ENCODE peak calls at places on chromosomes 7 and 10, in four cellular contexts. W is upper lobe of right lung, D is BE2C, A is stomach. O is an unnamed sample.
A peak's percentile ranks its signal among the peaks of the same experiment; 100 is the strongest.

GRCh38 chr7:22666732-22667131 is 60.3 kb upstream of the IL6 start:
- DNase-seq in W (no peak), D (no peak), A (no peak), O (no peak)

GRCh38 chr10:119500138-119500795 is 42.3 kb downstream of the RGS10 start:
- DNase-seq in W (no peak), D (no peak), A (no peak), O (no peak)

GRCh38 chr10:50510517-50511473 is 113.0 kb downstream of the SGMS1 start:
- DNase-seq in W (no peak), D (no peak), A (no peak), O (no peak)

GRCh38 chr7:150972094-150972493 is 6.0 kb downstream of the KCNH2 start:
- DNase-seq in W (no peak), D (peak; percentile 91), A (no peak), O (no peak)

GRCh38 chr10:62562101-62562500 is 187.9 kb downstream of the ZNF365 start:
- DNase-seq in W (no peak), D (no peak), A (no peak), O (no peak)

GRCh38 chr10:110430369-110431273 is 67.1 kb upstream of the DUSP5 start:
- DNase-seq in W (peak; percentile 49), D (no peak), A (peak; percentile 68), O (peak; percentile 41)

GRCh38 chr10:69315610-69316312 is 37.5 kb downstream of the HK1 start:
- DNase-seq in W (no peak), D (no peak), A (no peak), O (no peak)

GRCh38 chr7:107742678-107743566 is 1.0 kb upstream of the CBLL1 start:
- DNase-seq in W (peak; percentile 82), D (no peak), A (peak; percentile 57), O (no peak)

GRCh38 chr7:13742126-13742525 is 247.3 kb downstream of the ETV1 start:
- DNase-seq in W (no peak), D (no peak), A (no peak), O (no peak)

GRCh38 chr10:34776090-34776690 is 38.9 kb downstream of the PARD3 start:
- DNase-seq in W (no peak), D (no peak), A (no peak), O (no peak)

GRCh38 chr10:121627810-121628209 is 29.6 kb upstream of the FGFR2 start:
- DNase-seq in W (no peak), D (no peak), A (no peak), O (no peak)

GRCh38 chr7:132402096-132402495 is 174.2 kb downstream of the PLXNA4 start:
- DNase-seq in W (no peak), D (no peak), A (no peak), O (no peak)

GRCh38 chr7:149144996-149145850 is 2.0 kb upstream of the ZNF398 start:
- DNase-seq in W (no peak), D (no peak), A (no peak), O (no peak)

GRCh38 chr10:112871021-112871420 is 79.0 kb upstream of the TCF7L2 start:
- DNase-seq in W (no peak), D (no peak), A (no peak), O (no peak)

GRCh38 chr7:155458317-155459132 is 596 bp downstream of the EN2 start:
- DNase-seq in W (no peak), D (no peak), A (no peak), O (no peak)

GRCh38 chr7:325051-325798 is 35.3 kb downstream of the FOXL3 start:
- DNase-seq in W (no peak), D (no peak), A (no peak), O (peak; percentile 83)

GRCh38 chr7:40093631-40094350 is 40.6 kb downstream of the MPLKIP start:
- DNase-seq in W (no peak), D (no peak), A (no peak), O (no peak)

GRCh38 chr7:116895849-116896248 is 33.5 kb downstream of the CAPZA2 start:
- DNase-seq in W (no peak), D (no peak), A (no peak), O (no peak)

GRCh38 chr7:43771567-43771966 is 13.1 kb downstream of the BLVRA start:
- DNase-seq in W (peak; percentile 35), D (no peak), A (no peak), O (no peak)

GRCh38 chr10:6473430-6473829 is 106.6 kb downstream of the PRKCQ start:
- DNase-seq in W (no peak), D (no peak), A (no peak), O (no peak)

GRCh38 chr7:155198901-155199845 is 98.5 kb upstream of the INSIG1 start:
- DNase-seq in W (no peak), D (no peak), A (no peak), O (no peak)

GRCh38 chr10:47282005-47282656 is 17.9 kb upstream of the GDF10 start:
- DNase-seq in W (no peak), D (no peak), A (no peak), O (no peak)

GRCh38 chr10:125134483-125134848 is 25.9 kb downstream of the CTBP2 start:
- DNase-seq in W (peak; percentile 50), D (no peak), A (no peak), O (peak; percentile 71)

GRCh38 chr7:63029207-63029522 is 969.5 kb upstream of the ZNF722 start:
- DNase-seq in W (no peak), D (no peak), A (no peak), O (peak; percentile 59)

GRCh38 chr10:128630787-128631252 is 504.6 kb upstream of the MKI67 start:
- DNase-seq in W (no peak), D (no peak), A (no peak), O (no peak)

GRCh38 chr7:158406817-158407216 is 180.8 kb downstream of the PTPRN2 start:
- DNase-seq in W (peak; percentile 22), D (no peak), A (peak; percentile 38), O (peak; percentile 47)

GRCh38 chr10:11975795-11976194 is 66.8 kb downstream of the UPF2 start:
- DNase-seq in W (no peak), D (no peak), A (no peak), O (no peak)

GRCh38 chr10:66167816-66168215 is 758.0 kb upstream of the LRRTM3 start:
- DNase-seq in W (no peak), D (no peak), A (no peak), O (no peak)

GRCh38 chr7:18086165-18087030 is 58.8 kb upstream of the PRPS1L1 start:
- DNase-seq in W (peak; percentile 66), D (peak; percentile 13), A (no peak), O (peak; percentile 67)

GRCh38 chr10:73768881-73769280 is 13.0 kb upstream of the CHCHD1 start:
- DNase-seq in W (no peak), D (no peak), A (no peak), O (no peak)
- TF ChIP-seq CTCF in W (no peak), D (no peak), A (no peak), O (no peak)

GRCh38 chr7:9657257-9657656 is 1223.8 kb downstream of the NXPH1 start:
- DNase-seq in W (no peak), D (no peak), A (no peak), O (no peak)
- TF ChIP-seq CTCF in W (no peak), D (peak; percentile 68), A (no peak), O (peak; percentile 73)

DNA sequence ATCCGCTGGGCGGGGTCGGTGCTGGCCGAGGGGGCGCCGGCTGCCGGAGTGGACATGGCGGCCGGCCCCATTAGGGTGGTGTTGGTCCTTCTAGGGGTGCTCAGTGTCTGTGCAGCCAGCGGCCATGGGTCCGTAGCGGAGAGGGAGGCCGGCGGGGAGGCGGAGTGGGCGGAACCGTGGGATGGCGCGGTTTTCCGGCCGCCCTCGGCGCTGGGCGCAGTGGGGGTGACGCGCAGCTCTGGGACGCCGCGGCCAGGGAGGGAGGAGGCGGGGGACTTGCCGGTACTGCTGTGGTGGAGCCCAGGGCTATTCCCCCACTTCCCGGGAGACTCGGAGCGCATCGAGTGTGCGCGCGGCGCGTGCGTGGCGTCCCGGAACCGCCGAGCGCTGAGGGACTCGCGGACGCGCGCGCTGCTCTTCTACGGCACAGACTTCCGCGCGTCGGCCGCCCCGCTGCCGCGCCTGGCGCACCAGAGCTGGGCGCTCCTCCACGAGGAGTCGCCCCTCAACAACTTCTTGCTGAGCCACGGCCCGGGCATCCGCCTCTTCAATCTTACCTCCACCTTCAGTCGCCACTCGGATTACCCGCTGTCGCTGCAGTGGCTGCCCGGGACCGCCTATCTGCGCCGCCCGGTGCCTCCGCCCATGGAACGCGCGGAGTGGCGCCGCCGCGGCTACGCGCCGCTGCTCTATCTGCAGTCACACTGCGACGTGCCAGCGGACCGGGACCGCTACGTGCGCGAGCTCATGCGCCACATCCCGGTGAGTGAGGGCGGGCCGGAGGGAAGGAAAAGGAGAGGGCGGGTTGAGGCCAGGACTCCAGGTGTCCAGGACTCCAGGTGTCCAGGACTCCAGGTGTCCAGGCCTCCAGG is 9.3 kb upstream of the CHCHD1 start:
- DNase-seq in W (peak; percentile 92), D (peak; percentile 77), A (peak; percentile 80), O (no peak)
- TF ChIP-seq CTCF in W (no peak), D (no peak), A (no peak), O (peak; percentile 56)

GRCh38 chr10:48656928-48657327 is 27.7 kb upstream of the WDFY4 start:
- DNase-seq in W (no peak), D (no peak), A (no peak), O (no peak)

GRCh38 chr10:48658243-48658888 is 26.3 kb upstream of the WDFY4 start:
- DNase-seq in W (peak; percentile 84), D (peak; percentile 72), A (peak; percentile 81), O (no peak)

GRCh38 chr10:48658889-48659269 is 25.8 kb upstream of the WDFY4 start:
- DNase-seq in W (no peak), D (no peak), A (no peak), O (no peak)

GRCh38 chr10:48661441-48661840 is 23.2 kb upstream of the WDFY4 start:
- DNase-seq in W (no peak), D (no peak), A (no peak), O (no peak)

GRCh38 chr10:48659790-48660189 is 24.9 kb upstream of the WDFY4 start:
- DNase-seq in W (no peak), D (no peak), A (no peak), O (no peak)
- TF ChIP-seq CTCF in W (no peak), D (peak; percentile 18), A (no peak), O (peak; percentile 83)

GRCh38 chr7:47535033-47535703 is 46.7 kb downstream of the TNS3 start:
- DNase-seq in W (no peak), D (no peak), A (no peak), O (no peak)

GRCh38 chr7:47535704-47536628 is 45.9 kb downstream of the TNS3 start:
- DNase-seq in W (no peak), D (no peak), A (no peak), O (no peak)

GRCh38 chr7:47531584-47532492 is 50.1 kb downstream of the TNS3 start:
- DNase-seq in W (no peak), D (no peak), A (no peak), O (no peak)

GRCh38 chr7:47536705-47537611 is 45.0 kb downstream of the TNS3 start:
- DNase-seq in W (peak; percentile 81), D (peak; percentile 26), A (peak; percentile 59), O (no peak)

DNA sequence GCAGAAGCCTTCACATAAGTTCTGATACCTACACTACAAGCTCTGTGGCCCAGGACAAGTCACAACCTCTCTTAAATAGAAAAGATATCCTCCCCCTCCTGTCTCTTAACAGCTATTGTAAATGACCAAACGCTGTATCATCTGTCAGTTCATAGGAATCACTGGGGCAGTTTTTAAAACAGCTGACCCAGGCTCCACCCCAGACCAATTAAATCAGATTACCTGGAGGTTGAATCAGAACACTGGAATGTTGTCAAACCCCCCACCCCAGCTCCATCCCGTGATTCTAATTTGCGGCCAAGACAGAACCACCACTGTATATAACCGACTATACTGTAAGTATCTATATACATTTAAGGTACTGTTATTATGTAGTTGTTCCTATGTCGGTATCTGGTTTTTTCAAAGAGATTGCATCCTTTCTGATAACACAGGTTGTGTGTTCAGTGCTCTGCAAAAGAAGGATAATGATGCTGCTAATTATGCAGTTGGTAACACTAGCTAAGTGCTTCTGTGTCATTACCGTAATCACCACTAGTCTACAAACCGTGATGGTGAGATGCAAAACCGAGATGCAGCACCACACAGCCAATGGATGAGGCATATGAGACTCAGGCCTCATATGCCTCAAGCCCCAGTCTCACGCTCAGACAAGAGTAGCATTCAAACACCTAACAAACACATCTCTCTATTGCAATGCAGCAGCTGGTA is 47.4 kb downstream of the TNS3 start:
- DNase-seq in W (no peak), D (no peak), A (no peak), O (no peak)
- TF ChIP-seq CTCF in W (no peak), D (peak; percentile 16), A (no peak), O (peak; percentile 55)